ENCODE peak calls at places on chromosomes 3 and 15, in five cellular contexts. G, W, V, F and S are unnamed samples.

GRCh38 chr15:40463886-40464545 is 6.8 kb upstream of the CHST14 start:
- DNase-seq in V (no peak), G (no peak), W (no peak), F (no peak), S (no peak)

GRCh38 chr15:73851679-73852078 is 21.7 kb upstream of the TBC1D21 start:
- DNase-seq in G (no peak), W (no peak), V (peak), F (peak), S (peak)

GRCh38 chr15:76932090-76932966 is 779 bp downstream of the RCN2 start:
- DNase-seq in W (no peak), F (peak), V (no peak), G (no peak), S (peak)

GRCh38 chr3:51945031-51945840 is 3.1 kb downstream of the PARP3 start:
- DNase-seq in V (no peak), G (no peak), W (no peak), F (no peak), S (no peak)

GRCh38 chr3:172655388-172655787 is 55.5 kb downstream of the NCEH1 start:
- DNase-seq in V (peak), W (no peak), G (no peak), F (no peak), S (no peak)

GRCh38 chr3:189631409-189631808 is 220 bp downstream of the TP63 start:
- DNase-seq in V (no peak), G (no peak), F (no peak), W (no peak), S (no peak)

GRCh38 chr3:123343296-123344174 is 105.4 kb downstream of the ADCY5 start:
- DNase-seq in V (no peak), F (no peak), G (no peak), W (no peak), S (no peak)

GRCh38 chr3:169496402-169496801 is 167.1 kb downstream of the MECOM start:
- DNase-seq in F (no peak), G (no peak), W (no peak), V (no peak), S (no peak)

GRCh38 chr3:57961828-57962447 is 46.3 kb upstream of the FLNB start:
- DNase-seq in G (no peak), W (no peak), V (peak), F (peak), S (peak)

GRCh38 chr3:52090620-52091468 is 34.5 kb upstream of the DUSP7 start:
- DNase-seq in G (no peak), F (no peak), W (no peak), V (no peak), S (no peak)

GRCh38 chr15:40429068-40429707 is 11.6 kb upstream of the BAHD1 start:
- DNase-seq in W (no peak), V (no peak), F (no peak), G (no peak), S (no peak)

GRCh38 chr3:126104742-126105605 is 21.1 kb upstream of the SLC41A3 start:
- DNase-seq in G (no peak), W (no peak), V (no peak), F (no peak), S (no peak)

GRCh38 chr15:96327155-96327741 is 3.3 kb upstream of the NR2F2 start:
- DNase-seq in G (peak), V (peak), W (peak), F (peak), S (peak)

GRCh38 chr3:21273256-21273999 is 477.6 kb downstream of the ZNF385D start:
- DNase-seq in F (no peak), W (peak), V (no peak), G (no peak), S (peak)

GRCh38 chr3:4245671-4246070 is 57.5 kb upstream of the SETMAR start:
- DNase-seq in W (no peak), V (peak), F (no peak), G (no peak), S (no peak)

GRCh38 chr15:52151353-52151752 is 38.8 kb upstream of the BCL2L10 start:
- DNase-seq in V (no peak), W (no peak), G (no peak), F (no peak), S (no peak)

GRCh38 chr3:138569090-138569489 is 25.0 kb downstream of the CEP70 start:
- DNase-seq in G (no peak), W (no peak), V (no peak), F (no peak), S (peak)

GRCh38 chr15:61951949-61952348 is 108.3 kb downstream of the VPS13C start:
- DNase-seq in F (no peak), W (no peak), V (no peak), G (no peak), S (peak)

GRCh38 chr15:64527263-64527984 is 67.0 kb downstream of the ZNF609 start:
- DNase-seq in W (no peak), G (no peak), F (peak), V (no peak), S (peak)

GRCh38 chr3:117045143-117045542 is 335.6 kb downstream of the TUSC7 start:
- DNase-seq in G (no peak), V (no peak), F (no peak), W (no peak), S (peak)

GRCh38 chr3:4464579-4464978 is 2.5 kb downstream of the SUMF1 start:
- DNase-seq in G (no peak), F (no peak), V (no peak), W (no peak), S (no peak)

GRCh38 chr3:61688307-61688695 is 126.9 kb downstream of the PTPRG start:
- DNase-seq in F (no peak), W (no peak), G (no peak), V (no peak), S (no peak)
- TF ChIP-seq MXI1 in F (no peak), W (no peak), G (no peak), V (no peak), S (no peak)

DNA sequence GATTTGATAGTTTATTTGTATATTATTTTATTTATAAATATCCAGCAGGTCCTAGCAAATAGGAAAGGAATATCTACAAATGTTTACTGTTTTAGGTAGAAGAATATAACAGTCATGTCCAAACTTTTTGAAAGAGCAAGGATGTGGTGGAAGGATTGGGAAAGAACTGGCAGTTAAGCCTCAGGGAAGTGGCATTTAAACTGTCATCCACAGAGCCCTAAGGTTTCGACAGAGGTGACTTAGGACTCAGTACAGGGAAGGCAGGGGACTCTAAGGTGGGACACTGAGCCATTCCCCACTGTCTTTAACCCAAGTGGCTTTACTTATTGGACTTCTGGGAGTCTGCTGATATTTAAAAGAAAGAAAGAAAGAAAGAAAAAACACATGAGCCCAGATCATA is 11.8 kb upstream of the TMEM87A start:
- DNase-seq in W (no peak), V (no peak), G (no peak), F (no peak), S (no peak)
- H3K4me2 ChIP-seq in W (no peak), V (no peak), G (no peak), F (no peak), S (no peak)

GRCh38 chr15:46489276-46489675 is 854.4 kb downstream of the SQOR start:
- DNase-seq in V (no peak), W (no peak), G (no peak), F (no peak), S (no peak)
- TF ChIP-seq MXI1 in V (no peak), W (no peak), G (no peak), F (no peak), S (no peak)

GRCh38 chr3:149941946-149942345 is 28.7 kb downstream of the PFN2 start:
- DNase-seq in V (no peak), F (no peak), W (no peak), G (no peak), S (no peak)

GRCh38 chr3:149936812-149937230 is 33.9 kb downstream of the PFN2 start:
- DNase-seq in G (peak), F (peak), W (peak), V (peak), S (peak)

GRCh38 chr3:149942409-149942808 is 28.3 kb downstream of the PFN2 start:
- DNase-seq in G (no peak), F (no peak), V (no peak), W (no peak), S (no peak)

DNA sequence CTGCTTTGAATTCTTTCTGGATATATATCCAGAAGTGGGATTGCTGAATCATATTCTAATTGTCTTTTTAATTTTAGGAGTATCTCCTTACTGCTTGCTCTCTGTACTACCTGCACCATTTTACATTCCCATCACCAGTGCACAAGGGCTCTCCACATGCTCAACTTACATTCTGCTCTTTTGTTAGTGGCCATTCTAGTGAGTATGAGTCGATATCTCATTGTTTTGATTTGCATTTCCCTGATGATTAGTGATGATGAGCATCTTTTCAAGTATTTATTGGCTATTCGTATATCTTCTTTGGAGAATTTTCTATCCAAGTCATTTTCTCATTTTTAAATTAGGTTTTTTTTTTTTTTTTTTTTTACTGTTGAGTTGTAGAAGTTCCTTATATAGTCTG is 29.5 kb downstream of the PFN2 start:
- DNase-seq in W (no peak), F (no peak), G (no peak), V (no peak), S (peak)
- H3K4me2 ChIP-seq in W (no peak), F (no peak), G (no peak), V (no peak), S (no peak)

GRCh38 chr3:47645551-47645950 is 66.9 kb upstream of the CSPG5 start:
- DNase-seq in W (no peak), G (no peak), F (no peak), V (no peak), S (peak)

GRCh38 chr3:47641739-47642138 is 63.1 kb upstream of the CSPG5 start:
- DNase-seq in F (no peak), V (no peak), G (no peak), W (no peak), S (no peak)

GRCh38 chr3:47646362-47646761 is 67.7 kb upstream of the CSPG5 start:
- DNase-seq in V (no peak), W (no peak), G (no peak), F (no peak), S (peak)

GRCh38 chr3:47647550-47647949 is 68.9 kb upstream of the CSPG5 start:
- DNase-seq in F (no peak), V (no peak), G (no peak), W (no peak), S (no peak)

DNA sequence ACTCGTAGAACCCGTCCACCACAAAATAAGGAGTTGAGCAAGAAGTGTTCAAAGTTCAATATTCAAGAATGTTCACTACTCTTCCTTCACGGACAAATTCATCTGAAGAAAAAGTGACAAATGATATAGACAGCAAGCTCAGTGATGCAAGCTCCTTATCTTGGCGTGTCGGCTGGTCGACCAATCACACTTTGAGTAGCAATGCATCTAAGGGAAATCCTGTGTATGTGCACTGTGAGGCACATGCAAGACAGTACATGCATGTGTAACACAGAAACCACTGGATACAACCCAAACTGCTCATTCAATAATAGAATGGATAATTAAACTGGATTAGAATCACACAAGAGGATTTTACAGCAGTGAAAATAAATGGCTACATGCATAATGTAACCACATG is 64.4 kb upstream of the CSPG5 start:
- DNase-seq in W (no peak), G (no peak), F (no peak), V (no peak), S (no peak)
- TF ChIP-seq MXI1 in W (no peak), G (no peak), F (no peak), V (no peak), S (no peak)

GRCh38 chr3:178512627-178513026 is 23.6 kb upstream of the KCNMB2 start:
- DNase-seq in G (no peak), W (no peak), F (no peak), V (no peak), S (no peak)

GRCh38 chr3:178510496-178510895 is 25.7 kb upstream of the KCNMB2 start:
- DNase-seq in W (no peak), G (no peak), V (no peak), F (no peak), S (no peak)

GRCh38 chr3:178514411-178514800 is 21.8 kb upstream of the KCNMB2 start:
- DNase-seq in G (no peak), F (no peak), W (no peak), V (no peak), S (no peak)

GRCh38 chr3:178517665-178518366 is 18.4 kb upstream of the KCNMB2 start:
- DNase-seq in W (no peak), G (no peak), V (no peak), F (no peak), S (no peak)

GRCh38 chr3:178513539-178514410 is 22.5 kb upstream of the KCNMB2 start:
- DNase-seq in V (no peak), G (no peak), F (no peak), W (no peak), S (no peak)
- H3K4me2 ChIP-seq in V (no peak), G (peak), F (no peak), W (no peak), S (no peak)

GRCh38 chr3:186642014-186642413 is 1.8 kb downstream of the FETUB start:
- DNase-seq in W (no peak), F (no peak), G (no peak), V (no peak), S (no peak)

GRCh38 chr3:186638259-186638658 is 1.9 kb upstream of the FETUB start:
- DNase-seq in V (no peak), F (no peak), W (no peak), G (no peak), S (no peak)

GRCh38 chr3:186639778-186640472 is at the start of gene FETUB:
- DNase-seq in V (no peak), G (no peak), F (no peak), W (no peak), S (no peak)

GRCh38 chr3:186640929-186641328 is 730 bp downstream of the FETUB start:
- DNase-seq in V (no peak), G (no peak), W (no peak), F (no peak), S (no peak)

DNA sequence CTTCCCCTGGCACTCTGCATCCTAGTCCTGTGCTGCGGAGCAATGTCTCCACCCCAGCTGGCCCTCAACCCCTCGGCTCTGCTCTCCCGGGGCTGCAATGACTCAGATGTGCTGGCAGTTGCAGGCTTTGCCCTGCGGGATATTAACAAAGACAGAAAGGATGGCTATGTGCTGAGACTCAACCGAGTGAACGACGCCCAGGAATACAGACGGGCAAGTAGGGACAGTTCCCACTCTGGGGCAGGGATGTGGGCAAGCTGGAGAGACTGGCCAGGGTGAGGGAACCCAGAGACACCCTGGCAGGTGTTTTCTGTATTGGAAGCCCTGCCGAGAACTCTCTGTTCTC is 247 bp downstream of the FETUB start:
- DNase-seq in V (no peak), W (no peak), G (no peak), F (no peak), S (no peak)
- TF ChIP-seq MXI1 in V (no peak), W (no peak), G (no peak), F (no peak), S (no peak)